ENCODE peak calls at places on chromosomes 5 and 9, in four cellular contexts. R is HT1080; Q is stimulated activated CD4-positive, alpha-beta T cell treated with anti-CD3 and anti-CD28 coated beads, TNF-alpha, amount 100 ng/mL, for 1 hour; G is EH. O is an unnamed sample.

GRCh38 chr5:133460172-133460758 is 152.1 kb downstream of the FSTL4 start:
- DNase-seq in R (peak; percentile 16), Q (no peak), G (peak; percentile 13), O (no peak)

GRCh38 chr9:35559792-35560530 is 45.1 kb upstream of the TESK1 start:
- DNase-seq in R (no peak), Q (no peak), G (no peak), O (no peak)

GRCh38 chr9:70484232-70485130 is 70.0 kb upstream of the KLF9 start:
- DNase-seq in R (peak; percentile 66), Q (no peak), G (peak; percentile 84), O (no peak)

GRCh38 chr5:173238312-173239232 is 3.6 kb upstream of the NKX2-5 start:
- DNase-seq in R (no peak), Q (no peak), G (peak; percentile 27), O (no peak)

GRCh38 chr9:134403682-134404301 is 77.5 kb downstream of the RXRA start:
- DNase-seq in R (peak; percentile 90), Q (no peak), G (peak; percentile 92), O (no peak)

GRCh38 chr5:157740211-157740610 is 3.3 kb upstream of the LSM11 start:
- DNase-seq in R (peak; percentile 30), Q (no peak), G (peak; percentile 30), O (no peak)

GRCh38 chr9:134054891-134055811 is 12.7 kb downstream of the BRD3 start:
- DNase-seq in R (no peak), Q (no peak), G (no peak), O (no peak)

GRCh38 chr9:76732341-76732958 is 31.8 kb upstream of the PCA3 start:
- DNase-seq in R (no peak), Q (no peak), G (no peak), O (no peak)

GRCh38 chr5:31531543-31531887 is 378 bp downstream of the DROSHA start:
- DNase-seq in R (no peak), Q (no peak), G (peak; percentile 39), O (no peak)

GRCh38 chr9:112532427-112532826 is 45.8 kb downstream of the KIAA1958 start:
- DNase-seq in R (peak; percentile 3), Q (no peak), G (peak; percentile 69), O (no peak)

GRCh38 chr9:120941046-120941770 is 14.6 kb upstream of the TRAF1 start:
- DNase-seq in R (peak; percentile 53), Q (no peak), G (peak; percentile 50), O (no peak)

GRCh38 chr5:149172261-149172660 is 31.0 kb downstream of the ABLIM3 start:
- DNase-seq in R (peak; percentile 89), Q (no peak), G (peak; percentile 92), O (no peak)